ENCODE peak calls at places on chromosomes 1 and 21, in five cellular contexts. One of them, this sample, is unnamed.

GRCh38 chr21:27382404-27382803 is 415.5 kb upstream of the ADAMTS5 start:
- DNase-seq in heart right ventricle: no peak
- DNase-seq in esophagus muscularis mucosa: no peak
- DNase-seq in CD4-positive, alpha-beta T cell: no peak
- DNase-seq in BJ: no peak
- DNase-seq in this sample: no peak

GRCh38 chr21:45327458-45328197 is 39.9 kb upstream of the POFUT2 start:
- DNase-seq in heart right ventricle: no peak
- DNase-seq in esophagus muscularis mucosa: no peak
- DNase-seq in CD4-positive, alpha-beta T cell: no peak
- DNase-seq in BJ: no peak
- DNase-seq in this sample: no peak

GRCh38 chr1:64343105-64343960 is 126.6 kb upstream of the CACHD1 start:
- DNase-seq in heart right ventricle: no peak
- DNase-seq in esophagus muscularis mucosa: no peak
- DNase-seq in CD4-positive, alpha-beta T cell: no peak
- DNase-seq in BJ: peak; percentile 81
- DNase-seq in this sample: no peak

GRCh38 chr1:91846007-91846620 is 39.8 kb downstream of the TGFBR3 start:
- DNase-seq in heart right ventricle: peak; percentile 83
- DNase-seq in esophagus muscularis mucosa: no peak
- DNase-seq in CD4-positive, alpha-beta T cell: no peak
- DNase-seq in BJ: no peak
- DNase-seq in this sample: no peak

GRCh38 chr1:163813251-163813650 is 491.5 kb downstream of the NUF2 start:
- DNase-seq in heart right ventricle: no peak
- DNase-seq in esophagus muscularis mucosa: no peak
- DNase-seq in CD4-positive, alpha-beta T cell: no peak
- DNase-seq in BJ: no peak
- DNase-seq in this sample: no peak

GRCh38 chr21:33158654-33159053 is 71.1 kb upstream of the IFNAR2 start:
- DNase-seq in heart right ventricle: no peak
- DNase-seq in esophagus muscularis mucosa: no peak
- DNase-seq in CD4-positive, alpha-beta T cell: no peak
- DNase-seq in BJ: no peak
- DNase-seq in this sample: no peak

GRCh38 chr1:30952098-30952497 is 43.5 kb upstream of the SDC3 start:
- DNase-seq in heart right ventricle: no peak
- DNase-seq in esophagus muscularis mucosa: no peak
- DNase-seq in CD4-positive, alpha-beta T cell: no peak
- DNase-seq in BJ: no peak
- DNase-seq in this sample: no peak

GRCh38 chr1:31627301-31627929 is 9.9 kb downstream of the HCRTR1 start:
- DNase-seq in heart right ventricle: peak; percentile 72
- DNase-seq in esophagus muscularis mucosa: no peak
- DNase-seq in CD4-positive, alpha-beta T cell: no peak
- DNase-seq in BJ: no peak
- DNase-seq in this sample: no peak

GRCh38 chr1:208888376-208888775 is 644.2 kb upstream of the PLXNA2 start:
- DNase-seq in heart right ventricle: no peak
- DNase-seq in esophagus muscularis mucosa: no peak
- DNase-seq in CD4-positive, alpha-beta T cell: no peak
- DNase-seq in BJ: no peak
- DNase-seq in this sample: no peak

GRCh38 chr1:212254853-212255363 is 30.3 kb upstream of the PPP2R5A start:
- DNase-seq in heart right ventricle: no peak
- DNase-seq in esophagus muscularis mucosa: peak; percentile 19
- DNase-seq in CD4-positive, alpha-beta T cell: no peak
- DNase-seq in BJ: no peak
- DNase-seq in this sample: no peak

GRCh38 chr1:46532498-46533178 is 18.8 kb downstream of the KNCN start:
- DNase-seq in heart right ventricle: peak; percentile 40
- DNase-seq in esophagus muscularis mucosa: no peak
- DNase-seq in CD4-positive, alpha-beta T cell: peak; percentile 54
- DNase-seq in BJ: no peak
- DNase-seq in this sample: peak; percentile 60

GRCh38 chr1:114154963-114155322 is 1.3 kb upstream of the SYT6 start:
- DNase-seq in heart right ventricle: no peak
- DNase-seq in esophagus muscularis mucosa: no peak
- DNase-seq in CD4-positive, alpha-beta T cell: no peak
- DNase-seq in BJ: peak; percentile 1
- DNase-seq in this sample: no peak

GRCh38 chr1:65389296-65389695 is 31.2 kb upstream of the LEPR start:
- DNase-seq in heart right ventricle: no peak
- DNase-seq in esophagus muscularis mucosa: no peak
- DNase-seq in CD4-positive, alpha-beta T cell: no peak
- DNase-seq in BJ: no peak
- DNase-seq in this sample: no peak

GRCh38 chr1:201748331-201748730 is 80.6 kb upstream of the IPO9 start:
- DNase-seq in heart right ventricle: no peak
- DNase-seq in esophagus muscularis mucosa: no peak
- DNase-seq in CD4-positive, alpha-beta T cell: no peak
- DNase-seq in BJ: peak; percentile 81
- DNase-seq in this sample: no peak

GRCh38 chr1:223742861-223743517 is 30.6 kb downstream of the CAPN2 start:
- DNase-seq in heart right ventricle: no peak
- DNase-seq in esophagus muscularis mucosa: no peak
- DNase-seq in CD4-positive, alpha-beta T cell: no peak
- DNase-seq in BJ: no peak
- DNase-seq in this sample: no peak

GRCh38 chr21:34132202-34132601 is 58.8 kb downstream of the MRPS6 start:
- DNase-seq in heart right ventricle: no peak
- DNase-seq in esophagus muscularis mucosa: peak; percentile 77
- DNase-seq in CD4-positive, alpha-beta T cell: no peak
- DNase-seq in BJ: no peak
- DNase-seq in this sample: no peak

DNA sequence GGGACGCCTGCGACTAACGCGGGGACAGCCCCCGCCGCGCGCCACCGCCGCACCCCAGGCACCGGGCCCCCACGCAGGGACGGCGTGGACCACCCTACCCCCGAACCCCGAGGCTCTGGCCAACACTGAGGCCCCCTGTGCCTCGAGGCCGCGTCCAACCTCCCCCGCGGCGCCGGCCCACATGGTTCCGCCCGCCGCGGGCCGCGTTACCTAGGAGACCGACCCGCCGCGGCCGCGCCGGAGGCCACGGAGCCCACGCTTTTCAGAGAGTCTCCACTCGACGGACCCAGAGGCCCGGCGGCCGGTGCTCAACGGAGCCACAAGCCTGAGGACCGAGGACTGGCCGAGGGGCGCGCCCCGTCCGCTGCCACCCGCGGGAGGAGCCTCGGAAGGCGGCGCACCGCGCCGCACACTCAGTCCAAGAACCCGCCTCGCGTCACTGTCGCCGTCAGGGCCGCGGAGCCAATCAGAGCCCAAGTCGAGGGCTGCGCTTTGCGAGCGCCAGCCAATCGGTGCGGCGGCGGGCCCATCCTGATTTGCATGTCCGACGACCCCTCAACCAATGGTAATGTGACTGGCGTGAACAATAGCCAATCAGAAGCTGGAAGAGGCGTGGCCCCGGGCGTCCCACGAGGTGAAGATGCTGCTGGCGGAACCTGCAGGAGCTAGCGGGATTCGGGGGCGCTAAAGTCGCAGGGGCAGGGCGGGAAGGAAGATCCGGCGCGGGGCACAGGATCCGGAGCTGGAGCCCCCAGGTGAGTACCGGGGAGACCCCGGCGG is at the start of gene NPHP4:
- DNase-seq in heart right ventricle: peak; percentile 100
- DNase-seq in esophagus muscularis mucosa: peak; percentile 100
- DNase-seq in CD4-positive, alpha-beta T cell: peak; percentile 99
- DNase-seq in BJ: peak; percentile 99
- DNase-seq in this sample: peak; percentile 100
- TF ChIP-seq CTCF in heart right ventricle: peak; percentile 34
- TF ChIP-seq CTCF in esophagus muscularis mucosa: no peak
- TF ChIP-seq CTCF in CD4-positive, alpha-beta T cell: no peak
- TF ChIP-seq CTCF in BJ: peak; percentile 7
- TF ChIP-seq CTCF in this sample: no peak

GRCh38 chr1:17795836-17796645 is 40.9 kb downstream of the ACTL8 start:
- DNase-seq in heart right ventricle: no peak
- DNase-seq in esophagus muscularis mucosa: no peak
- DNase-seq in CD4-positive, alpha-beta T cell: no peak
- DNase-seq in BJ: no peak
- DNase-seq in this sample: no peak

GRCh38 chr1:17795081-17795809 is 40.1 kb downstream of the ACTL8 start:
- DNase-seq in heart right ventricle: no peak
- DNase-seq in esophagus muscularis mucosa: no peak
- DNase-seq in CD4-positive, alpha-beta T cell: no peak
- DNase-seq in BJ: no peak
- DNase-seq in this sample: no peak

GRCh38 chr1:17798799-17799382 is 43.8 kb downstream of the ACTL8 start:
- DNase-seq in heart right ventricle: no peak
- DNase-seq in esophagus muscularis mucosa: no peak
- DNase-seq in CD4-positive, alpha-beta T cell: no peak
- DNase-seq in BJ: no peak
- DNase-seq in this sample: no peak

GRCh38 chr1:17799642-17800041 is 44.5 kb downstream of the ACTL8 start:
- DNase-seq in heart right ventricle: no peak
- DNase-seq in esophagus muscularis mucosa: no peak
- DNase-seq in CD4-positive, alpha-beta T cell: no peak
- DNase-seq in BJ: no peak
- DNase-seq in this sample: no peak

GRCh38 chr1:17798011-17798410 is 42.9 kb downstream of the ACTL8 start:
- DNase-seq in heart right ventricle: no peak
- DNase-seq in esophagus muscularis mucosa: no peak
- DNase-seq in CD4-positive, alpha-beta T cell: no peak
- DNase-seq in BJ: no peak
- DNase-seq in this sample: no peak
- TF ChIP-seq CTCF in heart right ventricle: no peak
- TF ChIP-seq CTCF in esophagus muscularis mucosa: no peak
- TF ChIP-seq CTCF in CD4-positive, alpha-beta T cell: no peak
- TF ChIP-seq CTCF in BJ: no peak
- TF ChIP-seq CTCF in this sample: no peak

GRCh38 chr1:111834956-111835355 is 79.3 kb downstream of the DDX20 start:
- DNase-seq in heart right ventricle: no peak
- DNase-seq in esophagus muscularis mucosa: no peak
- DNase-seq in CD4-positive, alpha-beta T cell: no peak
- DNase-seq in BJ: no peak
- DNase-seq in this sample: no peak

GRCh38 chr1:111832521-111833155 is 76.9 kb downstream of the DDX20 start:
- DNase-seq in heart right ventricle: no peak
- DNase-seq in esophagus muscularis mucosa: no peak
- DNase-seq in CD4-positive, alpha-beta T cell: no peak
- DNase-seq in BJ: no peak
- DNase-seq in this sample: no peak

GRCh38 chr1:111833334-111833733 is 77.6 kb downstream of the DDX20 start:
- DNase-seq in heart right ventricle: no peak
- DNase-seq in esophagus muscularis mucosa: no peak
- DNase-seq in CD4-positive, alpha-beta T cell: no peak
- DNase-seq in BJ: no peak
- DNase-seq in this sample: no peak

GRCh38 chr1:111837398-111837797 is 81.7 kb downstream of the DDX20 start:
- DNase-seq in heart right ventricle: peak; percentile 66
- DNase-seq in esophagus muscularis mucosa: no peak
- DNase-seq in CD4-positive, alpha-beta T cell: no peak
- DNase-seq in BJ: no peak
- DNase-seq in this sample: no peak

GRCh38 chr1:111836111-111836510 is 80.4 kb downstream of the DDX20 start:
- DNase-seq in heart right ventricle: no peak
- DNase-seq in esophagus muscularis mucosa: no peak
- DNase-seq in CD4-positive, alpha-beta T cell: no peak
- DNase-seq in BJ: no peak
- DNase-seq in this sample: no peak
- TF ChIP-seq CTCF in heart right ventricle: no peak
- TF ChIP-seq CTCF in esophagus muscularis mucosa: no peak
- TF ChIP-seq CTCF in CD4-positive, alpha-beta T cell: no peak
- TF ChIP-seq CTCF in BJ: no peak
- TF ChIP-seq CTCF in this sample: no peak

DNA sequence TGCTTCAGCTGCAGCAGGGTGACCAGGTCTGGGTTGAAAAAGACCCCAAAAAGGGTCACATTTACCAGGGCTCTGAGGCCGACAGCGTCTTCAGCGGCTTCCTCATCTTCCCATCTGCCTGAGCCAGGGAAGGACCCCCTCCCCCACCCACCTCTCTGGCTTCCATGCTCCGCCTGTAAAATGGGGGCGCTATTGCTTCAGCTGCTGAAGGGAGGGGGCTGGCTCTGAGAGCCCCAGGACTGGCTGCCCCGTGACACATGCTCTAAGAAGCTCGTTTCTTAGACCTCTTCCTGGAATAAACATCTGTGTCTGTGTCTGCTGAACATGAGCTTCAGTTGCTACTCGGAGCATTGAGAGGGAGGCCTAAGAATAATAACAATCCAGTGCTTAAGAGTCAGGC is 2.9 kb downstream of the C1QA start:
- DNase-seq in heart right ventricle: no peak
- DNase-seq in esophagus muscularis mucosa: no peak
- DNase-seq in CD4-positive, alpha-beta T cell: no peak
- DNase-seq in BJ: peak; percentile 6
- DNase-seq in this sample: no peak
- TF ChIP-seq CTCF in heart right ventricle: no peak
- TF ChIP-seq CTCF in esophagus muscularis mucosa: no peak
- TF ChIP-seq CTCF in CD4-positive, alpha-beta T cell: no peak
- TF ChIP-seq CTCF in BJ: peak; percentile 13
- TF ChIP-seq CTCF in this sample: no peak

GRCh38 chr1:209989525-209989924 is 51.5 kb downstream of the SYT14 start:
- DNase-seq in heart right ventricle: no peak
- DNase-seq in esophagus muscularis mucosa: no peak
- DNase-seq in CD4-positive, alpha-beta T cell: no peak
- DNase-seq in BJ: peak; percentile 1
- DNase-seq in this sample: no peak
- TF ChIP-seq CTCF in heart right ventricle: peak; percentile 52
- TF ChIP-seq CTCF in esophagus muscularis mucosa: peak; percentile 19
- TF ChIP-seq CTCF in CD4-positive, alpha-beta T cell: peak; percentile 21
- TF ChIP-seq CTCF in BJ: no peak
- TF ChIP-seq CTCF in this sample: no peak

DNA sequence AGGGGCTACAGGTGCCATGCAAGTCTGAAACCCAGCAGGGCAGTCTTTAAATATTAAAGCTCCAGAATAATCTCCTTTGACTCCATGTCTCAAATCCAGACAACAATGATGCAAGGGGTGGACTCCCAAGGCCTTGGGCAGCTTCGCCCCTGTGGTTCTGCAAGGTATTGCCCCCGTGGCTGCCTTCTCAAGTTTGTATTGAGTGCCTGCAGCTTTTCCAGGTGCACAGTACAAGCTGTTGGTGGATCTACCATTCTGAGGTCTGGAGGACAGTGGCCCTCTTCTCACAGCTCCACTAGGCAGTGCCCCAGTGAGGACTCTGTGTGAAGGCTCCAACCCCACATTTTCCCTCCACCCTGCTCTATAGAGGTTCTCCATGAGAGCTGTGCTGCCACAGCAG is 3.7 kb upstream of the MROH9 start:
- DNase-seq in heart right ventricle: no peak
- DNase-seq in esophagus muscularis mucosa: no peak
- DNase-seq in CD4-positive, alpha-beta T cell: no peak
- DNase-seq in BJ: no peak
- DNase-seq in this sample: no peak
- TF ChIP-seq CTCF in heart right ventricle: no peak
- TF ChIP-seq CTCF in esophagus muscularis mucosa: no peak
- TF ChIP-seq CTCF in CD4-positive, alpha-beta T cell: no peak
- TF ChIP-seq CTCF in BJ: no peak
- TF ChIP-seq CTCF in this sample: no peak

GRCh38 chr1:153032677-153033308 is 1.8 kb downstream of the SPRR1B start:
- DNase-seq in heart right ventricle: no peak
- DNase-seq in esophagus muscularis mucosa: no peak
- DNase-seq in CD4-positive, alpha-beta T cell: no peak
- DNase-seq in BJ: peak; percentile 0
- DNase-seq in this sample: no peak
- TF ChIP-seq CTCF in heart right ventricle: no peak
- TF ChIP-seq CTCF in esophagus muscularis mucosa: no peak
- TF ChIP-seq CTCF in CD4-positive, alpha-beta T cell: no peak
- TF ChIP-seq CTCF in BJ: peak; percentile 24
- TF ChIP-seq CTCF in this sample: no peak